ENCODE peak calls at places on chromosomes 1 and 21, in eight cellular contexts. U is aorta, G is right atrium auricular region, Y is astrocyte, I is GM23248, P is psoas muscle, Q is tibial artery, E is esophagus muscularis mucosa. K is an unnamed sample.

GRCh38 chr1:229430761-229431269 is 3.1 kb downstream of the ACTA1 start:
- DNase-seq in P (peak; percentile 83), Y (peak; percentile 18), E (no peak), G (no peak), I (peak; percentile 69), U (peak; percentile 88), Q (peak; percentile 53), K (peak; percentile 61)

GRCh38 chr1:203349757-203350522 is 982 bp downstream of the FMOD start:
- DNase-seq in Y (no peak), G (no peak), I (no peak), E (no peak), Q (no peak), P (no peak), U (no peak), K (no peak)

GRCh38 chr1:248183996-248184395 is 9.4 kb downstream of the OR2M2 start:
- DNase-seq in P (no peak), Q (no peak), I (no peak), G (no peak), U (no peak), Y (no peak), E (no peak), K (no peak)

GRCh38 chr1:94734963-94735899 is 84.9 kb upstream of the SLC44A3 start:
- DNase-seq in P (no peak), I (peak; percentile 73), Q (no peak), U (no peak), E (no peak), G (no peak), Y (peak; percentile 90), K (peak; percentile 72)

GRCh38 chr1:209844695-209845404 is 17.1 kb downstream of the UTP25 start:
- DNase-seq in Q (no peak), E (peak; percentile 50), U (no peak), I (no peak), P (no peak), Y (no peak), G (no peak), K (no peak)

GRCh38 chr1:209156991-209157390 is 426.5 kb upstream of the CAMK1G start:
- DNase-seq in E (no peak), P (no peak), I (no peak), U (no peak), Y (no peak), G (no peak), Q (no peak), K (no peak)

GRCh38 chr1:93056214-93056613 is 22.9 kb upstream of the MTF2 start:
- DNase-seq in I (peak; percentile 55), E (no peak), U (no peak), Y (peak; percentile 21), P (no peak), Q (no peak), G (no peak), K (no peak)

GRCh38 chr21:44914176-44914874 is 6.4 kb downstream of the ITGB2 start:
- DNase-seq in Q (no peak), E (no peak), G (no peak), I (no peak), U (no peak), P (peak; percentile 20), Y (no peak), K (no peak)

GRCh38 chr21:37483776-37484175 is 117.2 kb downstream of the DYRK1A start:
- DNase-seq in P (no peak), Q (no peak), U (no peak), I (no peak), G (no peak), Y (no peak), E (no peak), K (no peak)

GRCh38 chr1:107791381-107791780 is 173.6 kb downstream of the VAV3 start:
- DNase-seq in Q (no peak), P (no peak), I (no peak), G (no peak), E (no peak), Y (no peak), U (no peak), K (no peak)
- H3K4me1 ChIP-seq in Q (no peaks in the 10 kb centered on the region), P (no peaks in the 10 kb centered on the region), I (no peaks in the 10 kb centered on the region), G (no peaks in the 10 kb centered on the region), E (peaks cover 4% of the 10 kb centered on the region), Y (no peaks in the 10 kb centered on the region), U (no peaks in the 10 kb centered on the region), K (peaks cover 10% of the 10 kb centered on the region)

DNA sequence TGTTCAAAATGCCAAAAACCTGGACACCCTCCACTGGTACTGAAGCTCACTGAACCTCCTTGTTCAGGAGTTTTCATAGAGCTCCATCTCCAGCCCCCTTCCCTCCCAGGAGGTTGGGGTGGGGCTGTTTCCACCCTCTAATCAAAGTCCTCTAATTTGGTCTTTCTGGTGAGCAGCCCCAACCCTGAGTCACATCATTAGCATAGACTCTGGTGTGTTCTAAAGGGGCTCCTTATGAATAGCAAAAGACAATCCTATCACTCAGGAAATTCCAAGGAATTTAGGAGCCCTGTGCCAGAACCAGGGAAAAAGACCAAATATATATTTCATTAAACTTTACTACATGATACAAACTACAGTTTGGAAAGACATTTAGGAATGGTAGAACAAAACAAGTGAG is 13.2 kb upstream of the UBE4B start:
- DNase-seq in P (no peak), Y (no peak), I (no peak), E (no peak), U (no peak), Q (no peak), G (no peak), K (no peak)
- H3K4me1 ChIP-seq in P (no peaks in the 10 kb centered on the region), Y (no peaks in the 10 kb centered on the region), I (peaks cover 10% of the 10 kb centered on the region), E (peaks cover 8% of the 10 kb centered on the region), U (peaks cover 2% of the 10 kb centered on the region), Q (no peaks in the 10 kb centered on the region), G (no peaks in the 10 kb centered on the region), K (peaks cover 3% of the 10 kb centered on the region)

GRCh38 chr1:88655145-88655544 is 28.9 kb upstream of the PKN2 start:
- DNase-seq in I (no peak), E (no peak), Y (no peak), G (no peak), P (no peak), U (no peak), Q (no peak), K (no peak)
- H3K4me1 ChIP-seq in I (no peaks in the 10 kb centered on the region), E (no peaks in the 10 kb centered on the region), Y (no peaks in the 10 kb centered on the region), G (no peaks in the 10 kb centered on the region), P (no peaks in the 10 kb centered on the region), U (no peaks in the 10 kb centered on the region), Q (no peaks in the 10 kb centered on the region), K (peaks cover under 1% of the 10 kb centered on the region)

GRCh38 chr21:33230518-33231324 is 983 bp downstream of the IFNAR2 start:
- DNase-seq in G (no peak), Q (peak; percentile 22), E (no peak), U (peak; percentile 85), Y (peak; percentile 56), P (peak; percentile 58), I (peak; percentile 84), K (peak; percentile 50)
- H3K4me1 ChIP-seq in G (no peaks in the 10 kb centered on the region), Q (peaks cover 3% of the 10 kb centered on the region), E (peaks cover 22% of the 10 kb centered on the region), U (no peaks in the 10 kb centered on the region), Y (peaks cover 6% of the 10 kb centered on the region), P (peaks cover 19% of the 10 kb centered on the region), I (peaks cover 5% of the 10 kb centered on the region), K (peaks cover 17% of the 10 kb centered on the region)

GRCh38 chr1:8663090-8663802 is 154.2 kb downstream of the RERE start:
- DNase-seq in P (no peak), Q (no peak), I (peak; percentile 38), E (no peak), Y (no peak), U (no peak), G (no peak), K (no peak)
- H3K4me1 ChIP-seq in P (peaks cover 90% of the 10 kb centered on the region), Q (peaks cover 17% of the 10 kb centered on the region), I (peaks cover 59% of the 10 kb centered on the region), E (peaks cover 93% of the 10 kb centered on the region), Y (peaks cover 43% of the 10 kb centered on the region), U (peaks cover 3% of the 10 kb centered on the region), G (peaks cover 6% of the 10 kb centered on the region), K (peaks cover 84% of the 10 kb centered on the region)

GRCh38 chr1:8815582-8816285 is 1.7 kb downstream of the RERE start:
- DNase-seq in E (peak; percentile 74), Y (peak; percentile 46), I (peak; percentile 44), P (no peak), U (no peak), G (no peak), Q (no peak), K (no peak)
- H3K4me1 ChIP-seq in E (peaks cover 60% of the 10 kb centered on the region), Y (peaks cover 29% of the 10 kb centered on the region), I (peaks cover 43% of the 10 kb centered on the region), P (peaks cover 34% of the 10 kb centered on the region), U (no peaks in the 10 kb centered on the region), G (no peaks in the 10 kb centered on the region), Q (peaks cover 5% of the 10 kb centered on the region), K (peaks cover 46% of the 10 kb centered on the region)

K was measured in adrenal gland.